ENCODE peak calls at places on chromosome 2, in six cellular contexts. W is NCI-H2171; M is heart left ventricle; U is neural progenitor cell; Q is GM23248; C is activated naive CD8-positive, alpha-beta T cell treated with anti-CD3 and anti-CD28 coated beads, Interleukin-2, amount 50 U/mL, for 16 hours. N is an unnamed sample.

GRCh38 chr2:109063326-109063670 is 65.7 kb upstream of the SH3RF3 start:
- DNase-seq in W (peak), M (no peak), U (no peak), Q (no peak), C (no peak), N (no peak)

GRCh38 chr2:38835990-38836389 is 39.7 kb downstream of the DHX57 start:
- DNase-seq in W (no peak), M (no peak), U (no peak), Q (no peak), C (no peak), N (no peak)

GRCh38 chr2:226994775-226995174 is 158.9 kb downstream of the RHBDD1 start:
- DNase-seq in W (no peak), M (no peak), U (peak), Q (no peak), C (no peak), N (no peak)

GRCh38 chr2:51581636-51582267 is 549.8 kb upstream of the NRXN1 start:
- DNase-seq in W (no peak), M (no peak), U (peak), Q (no peak), C (no peak), N (no peak)

GRCh38 chr2:190538201-190538600 is 3.7 kb upstream of the NEMP2 start:
- DNase-seq in W (no peak), M (no peak), U (no peak), Q (no peak), C (no peak), N (no peak)

GRCh38 chr2:166451451-166451850 is 42.6 kb downstream of the SCN7A start:
- DNase-seq in W (no peak), M (no peak), U (no peak), Q (peak), C (no peak), N (no peak)

GRCh38 chr2:68809324-68810240 is 61.6 kb downstream of the BMP10 start:
- DNase-seq in W (no peak), M (no peak), U (no peak), Q (no peak), C (no peak), N (no peak)

GRCh38 chr2:103402944-103403343 is 641.1 kb downstream of the TMEM182 start:
- DNase-seq in W (no peak), M (no peak), U (no peak), Q (no peak), C (no peak), N (no peak)

GRCh38 chr2:1572638-1573037 is 159.4 kb downstream of the TPO start:
- DNase-seq in W (no peak), M (peak), U (no peak), Q (peak), C (no peak), N (peak)

GRCh38 chr2:180144311-180144813 is 137.3 kb upstream of the CWC22 start:
- DNase-seq in W (no peak), M (no peak), U (no peak), Q (no peak), C (no peak), N (no peak)

GRCh38 chr2:192288290-192288689 is 93.6 kb upstream of the TMEFF2 start:
- DNase-seq in W (peak), M (no peak), U (no peak), Q (peak), C (no peak), N (no peak)

GRCh38 chr2:20836521-20836920 is 13.6 kb upstream of the LDAH start:
- DNase-seq in W (no peak), M (no peak), U (no peak), Q (no peak), C (no peak), N (no peak)

GRCh38 chr2:95060446-95061118 is 35.1 kb downstream of the MAL start:
- DNase-seq in W (no peak), M (peak), U (no peak), Q (no peak), C (no peak), N (no peak)

GRCh38 chr2:109440507-109441156 is 173.1 kb downstream of the SEPTIN10 start:
- DNase-seq in W (no peak), M (no peak), U (no peak), Q (no peak), C (no peak), N (no peak)

GRCh38 chr2:73448856-73449255 is 63.2 kb downstream of the ALMS1 start:
- DNase-seq in W (no peak), M (no peak), U (no peak), Q (no peak), C (no peak), N (no peak)

GRCh38 chr2:111689899-111690298 is 194.1 kb downstream of the ANAPC1 start:
- DNase-seq in W (no peak), M (no peak), U (no peak), Q (no peak), C (no peak), N (no peak)

GRCh38 chr2:60468390-60469085 is 84.9 kb downstream of the BCL11A start:
- DNase-seq in W (no peak), M (no peak), U (no peak), Q (peak), C (no peak), N (no peak)

GRCh38 chr2:69453475-69454129 is 16.4 kb upstream of the NFU1 start:
- DNase-seq in W (no peak), M (no peak), U (no peak), Q (no peak), C (no peak), N (no peak)

GRCh38 chr2:96893289-96894150 is 23.6 kb upstream of the SEMA4C start:
- DNase-seq in W (no peak), M (no peak), U (no peak), Q (no peak), C (no peak), N (no peak)

GRCh38 chr2:6865346-6866238 is at the start of gene CMPK2:
- DNase-seq in W (peak), M (peak), U (peak), Q (peak), C (peak), N (peak)

GRCh38 chr2:7736646-7737305 is 819.6 kb downstream of the RNF144A start:
- DNase-seq in W (no peak), M (no peak), U (no peak), Q (peak), C (no peak), N (no peak)

GRCh38 chr2:11540148-11540995 is 6.5 kb downstream of the GREB1 start:
- DNase-seq in W (peak), M (no peak), U (no peak), Q (no peak), C (no peak), N (peak)

GRCh38 chr2:72893594-72894319 is 6.5 kb downstream of the SPR start:
- DNase-seq in W (peak), M (no peak), U (peak), Q (peak), C (peak), N (no peak)

GRCh38 chr2:58959996-58960395 is 718.9 kb upstream of the FANCL start:
- DNase-seq in W (no peak), M (no peak), U (no peak), Q (no peak), C (no peak), N (no peak)

GRCh38 chr2:28269019-28269784 is 123.5 kb upstream of the FOSL2 start:
- DNase-seq in W (peak), M (no peak), U (no peak), Q (no peak), C (no peak), N (no peak)

GRCh38 chr2:194455358-194455757 is 1201.7 kb upstream of the SLC39A10 start:
- DNase-seq in W (no peak), M (no peak), U (no peak), Q (no peak), C (no peak), N (no peak)

GRCh38 chr2:205484717-205485116 is 197.6 kb upstream of the NRP2 start:
- DNase-seq in W (no peak), M (no peak), U (no peak), Q (no peak), C (no peak), N (no peak)

GRCh38 chr2:98486374-98486981 is 41.8 kb downstream of the INPP4A start:
- DNase-seq in W (no peak), M (no peak), U (no peak), Q (peak), C (no peak), N (no peak)